ENCODE peak calls at places on chromosomes 12 and 14, in six cellular contexts. One of them, this sample, is unnamed.

GRCh38 chr14:104797112-104798044 is 1.8 kb upstream of the AKT1 start:
- DNase-seq in chondrocyte: no peak
- DNase-seq in lower lobe of right lung: no peak
- DNase-seq in AG08395: peak; percentile 22
- DNase-seq in NB4: no peak
- DNase-seq in C1 segment of cervical spinal cord: no peak
- DNase-seq in this sample: no peak

GRCh38 chr14:78029471-78030372 is 140.5 kb upstream of the NRXN3 start:
- DNase-seq in chondrocyte: no peak
- DNase-seq in lower lobe of right lung: no peak
- DNase-seq in AG08395: no peak
- DNase-seq in NB4: no peak
- DNase-seq in C1 segment of cervical spinal cord: no peak
- DNase-seq in this sample: no peak

GRCh38 chr12:77062846-77063461 is 2.4 kb downstream of the E2F7 start:
- DNase-seq in chondrocyte: no peak
- DNase-seq in lower lobe of right lung: no peak
- DNase-seq in AG08395: no peak
- DNase-seq in NB4: no peak
- DNase-seq in C1 segment of cervical spinal cord: no peak
- DNase-seq in this sample: no peak

GRCh38 chr14:105292810-105293711 is 7.7 kb downstream of the BRF1 start:
- DNase-seq in chondrocyte: no peak
- DNase-seq in lower lobe of right lung: no peak
- DNase-seq in AG08395: no peak
- DNase-seq in NB4: peak; percentile 61
- DNase-seq in C1 segment of cervical spinal cord: no peak
- DNase-seq in this sample: no peak

GRCh38 chr14:103239751-103240150 is 94.3 kb upstream of the EIF5 start:
- DNase-seq in chondrocyte: no peak
- DNase-seq in lower lobe of right lung: no peak
- DNase-seq in AG08395: no peak
- DNase-seq in NB4: no peak
- DNase-seq in C1 segment of cervical spinal cord: no peak
- DNase-seq in this sample: no peak

GRCh38 chr14:101934751-101935150 is 29.6 kb upstream of the DYNC1H1 start:
- DNase-seq in chondrocyte: peak; percentile 82
- DNase-seq in lower lobe of right lung: peak; percentile 37
- DNase-seq in AG08395: no peak
- DNase-seq in NB4: no peak
- DNase-seq in C1 segment of cervical spinal cord: no peak
- DNase-seq in this sample: no peak

GRCh38 chr14:32896979-32897723 is 41.5 kb upstream of the NPAS3 start:
- DNase-seq in chondrocyte: no peak
- DNase-seq in lower lobe of right lung: no peak
- DNase-seq in AG08395: peak; percentile 24
- DNase-seq in NB4: no peak
- DNase-seq in C1 segment of cervical spinal cord: peak; percentile 0
- DNase-seq in this sample: no peak

GRCh38 chr14:81164167-81164774 is 56.5 kb downstream of the GTF2A1 start:
- DNase-seq in chondrocyte: no peak
- DNase-seq in lower lobe of right lung: no peak
- DNase-seq in AG08395: peak; percentile 77
- DNase-seq in NB4: peak; percentile 90
- DNase-seq in C1 segment of cervical spinal cord: no peak
- DNase-seq in this sample: no peak